ENCODE peak calls at places on chromosomes 13 and 19, in four cellular contexts. S is colonic mucosa, K is thyroid gland, L is heart right ventricle. P is an unnamed sample. For H3K4me1, the result is how much of the 10 kb centered on the place peaks cover.

GRCh38 chr13:82615043-82615442 is 1267.2 kb downstream of the SLITRK1 start:
- DNase-seq in L (no peak), K (no peak), S (no peak), P (no peak)

GRCh38 chr13:23534090-23534489 is 36.1 kb upstream of the TNFRSF19 start:
- DNase-seq in K (no peak), S (no peak), L (no peak), P (no peak)

GRCh38 chr13:49996951-49997895 is at the start of gene TRIM13:
- DNase-seq in S (peak), K (peak), L (peak), P (peak)

GRCh38 chr13:74575729-74576125 is 441.5 kb upstream of the KLF12 start:
- DNase-seq in K (peak), S (peak), L (peak), P (peak)

GRCh38 chr13:51644649-51645048 is 60.4 kb downstream of the WDFY2 start:
- DNase-seq in S (no peak), L (no peak), K (peak), P (no peak)

GRCh38 chr19:4597278-4597974 is 37.9 kb upstream of the SEMA6B start:
- DNase-seq in K (no peak), L (no peak), S (no peak), P (no peak)

GRCh38 chr19:48858984-48859710 is 9.3 kb downstream of the PLEKHA4 start:
- DNase-seq in K (no peak), L (no peak), S (peak), P (no peak)

GRCh38 chr13:24276310-24276709 is 33.1 kb upstream of the C1QTNF9 start:
- DNase-seq in S (no peak), L (no peak), K (no peak), P (no peak)

GRCh38 chr13:42702726-42703125 is 78.7 kb upstream of the FAM216B start:
- DNase-seq in S (no peak), L (no peak), K (peak), P (peak)

GRCh38 chr13:26517931-26518330 is 39.6 kb upstream of the WASF3 start:
- DNase-seq in L (no peak), K (no peak), S (no peak), P (no peak)

GRCh38 chr19:16118489-16119033 is 6.9 kb downstream of the RAB8A start:
- DNase-seq in K (no peak), S (no peak), L (peak), P (no peak)

GRCh38 chr19:52094526-52094925 is 1.0 kb downstream of the ZNF841 start:
- DNase-seq in L (no peak), S (no peak), K (peak), P (no peak)

GRCh38 chr19:56750658-56751057 is 79.1 kb upstream of the ZNF835 start:
- DNase-seq in L (no peak), S (no peak), K (no peak), P (no peak)

DNA sequence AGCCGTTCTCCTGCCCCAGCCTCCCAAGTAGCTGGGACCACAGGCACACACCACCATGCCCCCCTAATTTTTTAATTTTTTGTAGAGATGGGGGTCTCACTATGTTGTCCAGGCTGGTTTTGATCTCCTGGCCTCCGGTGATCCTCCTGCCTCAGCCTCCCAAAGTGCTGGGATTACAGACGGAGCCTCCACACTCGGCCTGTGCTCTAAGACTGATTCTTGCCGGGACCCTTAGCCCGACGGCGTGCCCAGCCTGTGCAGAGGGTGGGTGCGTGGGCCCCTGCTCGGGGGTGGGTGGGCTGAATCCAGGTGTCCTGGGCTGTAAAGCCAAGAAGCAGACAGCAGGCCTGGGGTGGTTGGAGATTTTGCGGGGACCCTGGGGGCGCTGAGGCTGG is 64.3 kb downstream of the GADD45B start:
- DNase-seq in S (no peak), K (no peak), L (no peak), P (no peak)
- H3K4me1 ChIP-seq in S (under half), K (under half), L (under half), P (half or more)

GRCh38 chr13:94305934-94306333 is 173.5 kb downstream of the DCT start:
- DNase-seq in S (no peak), L (no peak), K (no peak), P (no peak)

GRCh38 chr13:94309576-94309975 is 169.9 kb downstream of the DCT start:
- DNase-seq in L (no peak), S (no peak), K (no peak), P (no peak)

GRCh38 chr13:94309997-94310842 is 169.3 kb downstream of the DCT start:
- DNase-seq in L (no peak), K (no peak), S (no peak), P (no peak)

GRCh38 chr13:94311893-94312292 is 167.6 kb downstream of the DCT start:
- DNase-seq in L (no peak), K (no peak), S (no peak), P (no peak)

DNA sequence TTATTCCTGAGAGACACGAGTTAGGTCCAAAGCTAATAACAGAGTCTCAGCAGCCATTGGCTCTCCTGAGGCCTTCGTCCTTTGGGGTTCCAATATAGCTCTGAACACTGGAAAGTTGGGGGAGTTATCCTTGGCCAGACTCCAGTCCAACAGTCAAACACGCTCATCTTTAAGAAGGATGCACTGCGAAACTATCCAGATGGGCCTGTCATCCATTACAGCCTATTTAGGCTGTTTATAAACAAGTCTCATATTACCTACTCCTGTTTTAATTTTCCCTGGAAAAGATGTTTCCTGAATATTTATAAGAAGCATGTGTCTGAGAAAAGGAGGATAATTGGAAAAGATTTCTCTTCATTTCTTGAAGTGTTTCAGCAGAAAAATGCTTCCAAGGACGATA is 170.7 kb downstream of the DCT start:
- DNase-seq in L (no peak), S (no peak), K (no peak), P (no peak)
- H3K4me1 ChIP-seq in L (under half), S (under half), K (under half), P (under half)

GRCh38 chr13:95067303-95067702 is 233.9 kb downstream of the ABCC4 start:
- DNase-seq in L (no peak), K (no peak), S (no peak), P (no peak)
- H3K4me1 ChIP-seq in L (under half), K (under half), S (under half), P (under half)

GRCh38 chr19:47391510-47392223 is 27.7 kb downstream of the MEIS3 start:
- DNase-seq in K (peak), L (peak), S (peak), P (peak)

GRCh38 chr19:47389150-47389556 is 30.2 kb downstream of the MEIS3 start:
- DNase-seq in K (no peak), S (no peak), L (no peak), P (no peak)

DNA sequence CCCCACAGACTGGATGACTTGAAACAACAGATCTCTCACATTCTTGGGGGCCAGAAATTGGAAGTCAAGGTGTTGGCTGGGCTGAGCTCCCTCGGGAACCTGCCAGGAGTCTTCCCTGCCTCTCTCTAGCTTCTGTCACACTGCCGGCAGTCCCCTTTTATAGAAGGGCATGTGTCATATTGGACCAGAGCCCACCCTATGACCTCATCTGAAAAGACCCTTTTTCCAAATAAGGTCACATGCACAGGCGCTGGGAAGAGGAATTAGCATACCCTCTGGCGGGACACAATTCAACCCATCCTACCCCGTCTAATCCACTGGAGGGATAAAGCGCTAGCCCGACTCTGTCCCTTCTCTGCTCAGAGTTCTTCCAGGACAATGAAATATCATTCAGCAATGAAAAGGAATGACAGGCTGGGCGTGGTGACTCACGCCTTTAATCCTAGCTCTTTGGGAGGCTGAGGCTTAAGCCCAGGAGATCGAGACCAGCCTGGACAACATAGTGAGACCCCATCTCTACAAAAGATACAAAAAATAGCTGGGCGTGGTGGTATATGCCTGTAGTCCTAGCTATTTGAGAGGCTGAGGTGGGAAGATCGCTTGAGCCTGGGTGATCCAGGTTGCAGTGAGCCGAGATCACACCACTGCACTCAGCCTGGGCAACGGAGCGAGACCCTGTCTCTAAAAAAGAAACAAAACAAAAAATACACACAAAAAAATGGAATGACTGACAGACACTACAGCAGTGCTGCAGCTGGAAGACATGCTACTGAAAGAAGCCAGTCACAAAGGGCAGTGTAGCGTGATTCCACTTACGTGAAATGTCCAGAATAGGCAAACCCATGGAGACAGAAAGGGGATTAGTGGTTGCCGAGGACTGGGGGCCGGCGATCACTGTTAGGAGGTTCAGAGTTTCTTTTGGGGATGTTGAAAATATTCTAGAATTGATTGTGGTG is 28.5 kb downstream of the MEIS3 start:
- DNase-seq in S (no peak), L (no peak), K (no peak), P (no peak)
- H3K4me1 ChIP-seq in S (under half), L (under half), K (under half), P (under half)

GRCh38 chr19:2046046-2046907 is 4.8 kb downstream of the MKNK2 start:
- DNase-seq in K (no peak), L (no peak), S (no peak), P (no peak)

GRCh38 chr19:2045501-2046045 is 5.5 kb downstream of the MKNK2 start:
- DNase-seq in K (no peak), S (no peak), L (no peak), P (no peak)

GRCh38 chr19:2043269-2043641 is 7.8 kb downstream of the MKNK2 start:
- DNase-seq in L (peak), K (no peak), S (no peak), P (no peak)

GRCh38 chr19:2043864-2044708 is 7.0 kb downstream of the MKNK2 start:
- DNase-seq in K (no peak), L (no peak), S (no peak), P (no peak)

GRCh38 chr19:2044709-2045500 is 6.1 kb downstream of the MKNK2 start:
- DNase-seq in S (no peak), K (no peak), L (no peak), P (no peak)
- H3K4me1 ChIP-seq in S (under half), K (half or more), L (half or more), P (half or more)

P was measured in testis.